ENCODE peak calls at places on chromosomes 12 and 14, in ten cellular contexts. One of them, this sample, is unnamed.

GRCh38 chr12:97414855-97415254 is 47.7 kb upstream of the RMST start:
- DNase-seq in SW480: no peak
- DNase-seq in fibroblast of pulmonary artery: no peak
- DNase-seq in AG09309: no peak
- DNase-seq in ELR: no peak
- DNase-seq in GM13977: no peak
- DNase-seq in kidney tubule cell: no peak
- DNase-seq in PC-3: no peak
- DNase-seq in pons: no peak
- DNase-seq in left kidney: no peak
- DNase-seq in this sample: no peak

GRCh38 chr14:24441904-24442239 is 704 bp downstream of the SDR39U1 start:
- DNase-seq in SW480: no peak
- DNase-seq in fibroblast of pulmonary artery: no peak
- DNase-seq in AG09309: no peak
- DNase-seq in ELR: peak; percentile 68
- DNase-seq in GM13977: no peak
- DNase-seq in kidney tubule cell: no peak
- DNase-seq in PC-3: peak; percentile 46
- DNase-seq in pons: no peak
- DNase-seq in left kidney: no peak
- DNase-seq in this sample: no peak

GRCh38 chr12:132460571-132460970 is 29.4 kb upstream of the FBRSL1 start:
- DNase-seq in SW480: no peak
- DNase-seq in fibroblast of pulmonary artery: peak; percentile 20
- DNase-seq in AG09309: no peak
- DNase-seq in ELR: peak; percentile 23
- DNase-seq in GM13977: no peak
- DNase-seq in kidney tubule cell: no peak
- DNase-seq in PC-3: peak; percentile 19
- DNase-seq in pons: no peak
- DNase-seq in left kidney: no peak
- DNase-seq in this sample: peak; percentile 58

GRCh38 chr12:42759622-42760273 is 170.2 kb upstream of the PRICKLE1 start:
- DNase-seq in SW480: no peak
- DNase-seq in fibroblast of pulmonary artery: peak; percentile 84
- DNase-seq in AG09309: peak; percentile 18
- DNase-seq in ELR: no peak
- DNase-seq in GM13977: no peak
- DNase-seq in kidney tubule cell: peak; percentile 69
- DNase-seq in PC-3: peak; percentile 52
- DNase-seq in pons: no peak
- DNase-seq in left kidney: no peak
- DNase-seq in this sample: no peak

GRCh38 chr12:5391638-5392037 is 40.3 kb upstream of the NTF3 start:
- DNase-seq in SW480: peak; percentile 68
- DNase-seq in fibroblast of pulmonary artery: peak; percentile 2
- DNase-seq in AG09309: peak; percentile 7
- DNase-seq in ELR: no peak
- DNase-seq in GM13977: no peak
- DNase-seq in kidney tubule cell: peak; percentile 20
- DNase-seq in PC-3: no peak
- DNase-seq in pons: no peak
- DNase-seq in left kidney: peak; percentile 13
- DNase-seq in this sample: no peak

GRCh38 chr12:115871714-115872113 is 405.8 kb downstream of the MED13L start:
- DNase-seq in SW480: peak; percentile 50
- DNase-seq in fibroblast of pulmonary artery: peak; percentile 24
- DNase-seq in AG09309: no peak
- DNase-seq in ELR: peak; percentile 61
- DNase-seq in GM13977: peak; percentile 31
- DNase-seq in kidney tubule cell: peak; percentile 33
- DNase-seq in PC-3: peak; percentile 72
- DNase-seq in pons: no peak
- DNase-seq in left kidney: peak; percentile 75
- DNase-seq in this sample: peak; percentile 33

GRCh38 chr12:14275886-14276285 is 89.6 kb upstream of the ATF7IP start:
- DNase-seq in SW480: no peak
- DNase-seq in fibroblast of pulmonary artery: no peak
- DNase-seq in AG09309: no peak
- DNase-seq in ELR: no peak
- DNase-seq in GM13977: no peak
- DNase-seq in kidney tubule cell: no peak
- DNase-seq in PC-3: no peak
- DNase-seq in pons: no peak
- DNase-seq in left kidney: no peak
- DNase-seq in this sample: no peak

GRCh38 chr14:55814873-55815272 is 234.9 kb downstream of the KTN1 start:
- DNase-seq in SW480: no peak
- DNase-seq in fibroblast of pulmonary artery: peak; percentile 35
- DNase-seq in AG09309: no peak
- DNase-seq in ELR: no peak
- DNase-seq in GM13977: no peak
- DNase-seq in kidney tubule cell: no peak
- DNase-seq in PC-3: no peak
- DNase-seq in pons: no peak
- DNase-seq in left kidney: no peak
- DNase-seq in this sample: no peak

GRCh38 chr12:109458086-109458485 is 19.0 kb downstream of the KCTD10 start:
- DNase-seq in SW480: no peak
- DNase-seq in fibroblast of pulmonary artery: peak; percentile 74
- DNase-seq in AG09309: no peak
- DNase-seq in ELR: peak; percentile 58
- DNase-seq in GM13977: no peak
- DNase-seq in kidney tubule cell: peak; percentile 22
- DNase-seq in PC-3: peak; percentile 34
- DNase-seq in pons: peak; percentile 22
- DNase-seq in left kidney: no peak
- DNase-seq in this sample: no peak

GRCh38 chr12:38823743-38824142 is 81.6 kb downstream of the CPNE8 start:
- DNase-seq in SW480: no peak
- DNase-seq in fibroblast of pulmonary artery: peak; percentile 10
- DNase-seq in AG09309: peak; percentile 5
- DNase-seq in ELR: no peak
- DNase-seq in GM13977: no peak
- DNase-seq in kidney tubule cell: peak; percentile 16
- DNase-seq in PC-3: peak; percentile 43
- DNase-seq in pons: no peak
- DNase-seq in left kidney: no peak
- DNase-seq in this sample: no peak

GRCh38 chr12:40312982-40313576 is 88.3 kb downstream of the LRRK2 start:
- DNase-seq in SW480: peak; percentile 6
- DNase-seq in fibroblast of pulmonary artery: peak; percentile 57
- DNase-seq in AG09309: peak; percentile 13
- DNase-seq in ELR: peak; percentile 40
- DNase-seq in GM13977: no peak
- DNase-seq in kidney tubule cell: peak; percentile 26
- DNase-seq in PC-3: peak; percentile 38
- DNase-seq in pons: no peak
- DNase-seq in left kidney: peak; percentile 14
- DNase-seq in this sample: no peak

GRCh38 chr14:93969082-93969828 is 7.1 kb downstream of the ASB2 start:
- DNase-seq in SW480: no peak
- DNase-seq in fibroblast of pulmonary artery: no peak
- DNase-seq in AG09309: no peak
- DNase-seq in ELR: no peak
- DNase-seq in GM13977: no peak
- DNase-seq in kidney tubule cell: no peak
- DNase-seq in PC-3: no peak
- DNase-seq in pons: no peak
- DNase-seq in left kidney: no peak
- DNase-seq in this sample: no peak

GRCh38 chr14:26598081-26598671 is 343 bp upstream of the NOVA1 start:
- DNase-seq in SW480: peak; percentile 59
- DNase-seq in fibroblast of pulmonary artery: peak; percentile 98
- DNase-seq in AG09309: no peak
- DNase-seq in ELR: no peak
- DNase-seq in GM13977: no peak
- DNase-seq in kidney tubule cell: peak; percentile 85
- DNase-seq in PC-3: peak; percentile 77
- DNase-seq in pons: peak; percentile 97
- DNase-seq in left kidney: peak; percentile 99
- DNase-seq in this sample: peak; percentile 95

GRCh38 chr12:121805800-121806555 is 2.2 kb downstream of the SETD1B start:
- DNase-seq in SW480: no peak
- DNase-seq in fibroblast of pulmonary artery: no peak
- DNase-seq in AG09309: no peak
- DNase-seq in ELR: no peak
- DNase-seq in GM13977: no peak
- DNase-seq in kidney tubule cell: peak; percentile 8
- DNase-seq in PC-3: peak; percentile 18
- DNase-seq in pons: no peak
- DNase-seq in left kidney: peak; percentile 46
- DNase-seq in this sample: no peak

GRCh38 chr12:1583421-1584078 is 10.8 kb downstream of the FBXL14 start:
- DNase-seq in SW480: peak; percentile 90
- DNase-seq in fibroblast of pulmonary artery: peak; percentile 94
- DNase-seq in AG09309: no peak
- DNase-seq in ELR: peak; percentile 94
- DNase-seq in GM13977: peak; percentile 71
- DNase-seq in kidney tubule cell: peak; percentile 85
- DNase-seq in PC-3: peak; percentile 83
- DNase-seq in pons: peak; percentile 93
- DNase-seq in left kidney: peak; percentile 91
- DNase-seq in this sample: peak; percentile 70

GRCh38 chr14:90649096-90649495 is 167.1 kb downstream of the TTC7B start:
- DNase-seq in SW480: no peak
- DNase-seq in fibroblast of pulmonary artery: peak; percentile 41
- DNase-seq in AG09309: no peak
- DNase-seq in ELR: no peak
- DNase-seq in GM13977: no peak
- DNase-seq in kidney tubule cell: peak; percentile 63
- DNase-seq in PC-3: no peak
- DNase-seq in pons: no peak
- DNase-seq in left kidney: no peak
- DNase-seq in this sample: no peak

GRCh38 chr14:92615451-92615850 is 101.9 kb downstream of the RIN3 start:
- DNase-seq in SW480: no peak
- DNase-seq in fibroblast of pulmonary artery: no peak
- DNase-seq in AG09309: no peak
- DNase-seq in ELR: no peak
- DNase-seq in GM13977: peak; percentile 38
- DNase-seq in kidney tubule cell: no peak
- DNase-seq in PC-3: peak; percentile 22
- DNase-seq in pons: no peak
- DNase-seq in left kidney: no peak
- DNase-seq in this sample: no peak

GRCh38 chr12:124980098-124980892 is 8.6 kb downstream of the DHX37 start:
- DNase-seq in SW480: no peak
- DNase-seq in fibroblast of pulmonary artery: no peak
- DNase-seq in AG09309: no peak
- DNase-seq in ELR: no peak
- DNase-seq in GM13977: no peak
- DNase-seq in kidney tubule cell: no peak
- DNase-seq in PC-3: no peak
- DNase-seq in pons: no peak
- DNase-seq in left kidney: no peak
- DNase-seq in this sample: no peak

GRCh38 chr14:95675486-95675885 is 10.7 kb upstream of the TCL1B start:
- DNase-seq in SW480: no peak
- DNase-seq in fibroblast of pulmonary artery: no peak
- DNase-seq in AG09309: no peak
- DNase-seq in ELR: no peak
- DNase-seq in GM13977: no peak
- DNase-seq in kidney tubule cell: no peak
- DNase-seq in PC-3: no peak
- DNase-seq in pons: no peak
- DNase-seq in left kidney: no peak
- DNase-seq in this sample: no peak

GRCh38 chr14:54343276-54344121 is 53.3 kb upstream of the CDKN3 start:
- DNase-seq in SW480: peak; percentile 87
- DNase-seq in fibroblast of pulmonary artery: no peak
- DNase-seq in AG09309: no peak
- DNase-seq in ELR: no peak
- DNase-seq in GM13977: no peak
- DNase-seq in kidney tubule cell: no peak
- DNase-seq in PC-3: peak; percentile 78
- DNase-seq in pons: no peak
- DNase-seq in left kidney: peak; percentile 96
- DNase-seq in this sample: no peak

GRCh38 chr12:22709292-22709691 is 84.3 kb downstream of the ETNK1 start:
- DNase-seq in SW480: peak; percentile 72
- DNase-seq in fibroblast of pulmonary artery: peak; percentile 32
- DNase-seq in AG09309: no peak
- DNase-seq in ELR: peak; percentile 44
- DNase-seq in GM13977: peak; percentile 58
- DNase-seq in kidney tubule cell: peak; percentile 46
- DNase-seq in PC-3: peak; percentile 46
- DNase-seq in pons: peak; percentile 49
- DNase-seq in left kidney: peak; percentile 61
- DNase-seq in this sample: no peak

GRCh38 chr14:106308839-106309389 is 782.5 kb downstream of the TMEM121 start:
- DNase-seq in SW480: peak; percentile 21
- DNase-seq in fibroblast of pulmonary artery: no peak
- DNase-seq in AG09309: no peak
- DNase-seq in ELR: peak; percentile 32
- DNase-seq in GM13977: peak; percentile 69
- DNase-seq in kidney tubule cell: peak; percentile 28
- DNase-seq in PC-3: no peak
- DNase-seq in pons: no peak
- DNase-seq in left kidney: no peak
- DNase-seq in this sample: peak; percentile 42

GRCh38 chr12:100864366-100864765 is 69.8 kb downstream of the ANO4 start:
- DNase-seq in SW480: no peak
- DNase-seq in fibroblast of pulmonary artery: no peak
- DNase-seq in AG09309: no peak
- DNase-seq in ELR: no peak
- DNase-seq in GM13977: no peak
- DNase-seq in kidney tubule cell: no peak
- DNase-seq in PC-3: no peak
- DNase-seq in pons: no peak
- DNase-seq in left kidney: no peak
- DNase-seq in this sample: no peak

GRCh38 chr12:10361622-10362021 is 28.2 kb downstream of the KLRK1 start:
- DNase-seq in SW480: no peak
- DNase-seq in fibroblast of pulmonary artery: peak; percentile 72
- DNase-seq in AG09309: no peak
- DNase-seq in ELR: no peak
- DNase-seq in GM13977: no peak
- DNase-seq in kidney tubule cell: no peak
- DNase-seq in PC-3: peak; percentile 66
- DNase-seq in pons: peak; percentile 15
- DNase-seq in left kidney: peak; percentile 69
- DNase-seq in this sample: no peak

GRCh38 chr12:55818140-55818728 is 393 bp downstream of the ORMDL2 start:
- DNase-seq in SW480: no peak
- DNase-seq in fibroblast of pulmonary artery: no peak
- DNase-seq in AG09309: no peak
- DNase-seq in ELR: no peak
- DNase-seq in GM13977: peak; percentile 58
- DNase-seq in kidney tubule cell: peak; percentile 33
- DNase-seq in PC-3: no peak
- DNase-seq in pons: no peak
- DNase-seq in left kidney: peak; percentile 49
- DNase-seq in this sample: no peak

GRCh38 chr12:84701966-84702365 is 210.6 kb downstream of the SLC6A15 start:
- DNase-seq in SW480: no peak
- DNase-seq in fibroblast of pulmonary artery: no peak
- DNase-seq in AG09309: no peak
- DNase-seq in ELR: peak; percentile 7
- DNase-seq in GM13977: no peak
- DNase-seq in kidney tubule cell: no peak
- DNase-seq in PC-3: peak; percentile 56
- DNase-seq in pons: no peak
- DNase-seq in left kidney: peak; percentile 2
- DNase-seq in this sample: no peak

GRCh38 chr14:84254205-84254788 is 1275.6 kb upstream of the FLRT2 start:
- DNase-seq in SW480: no peak
- DNase-seq in fibroblast of pulmonary artery: peak; percentile 73
- DNase-seq in AG09309: no peak
- DNase-seq in ELR: no peak
- DNase-seq in GM13977: no peak
- DNase-seq in kidney tubule cell: no peak
- DNase-seq in PC-3: no peak
- DNase-seq in pons: no peak
- DNase-seq in left kidney: peak; percentile 39
- DNase-seq in this sample: no peak

GRCh38 chr12:130711751-130712150 is 4.3 kb downstream of the RIMBP2 start:
- DNase-seq in SW480: peak; percentile 64
- DNase-seq in fibroblast of pulmonary artery: no peak
- DNase-seq in AG09309: no peak
- DNase-seq in ELR: no peak
- DNase-seq in GM13977: no peak
- DNase-seq in kidney tubule cell: no peak
- DNase-seq in PC-3: no peak
- DNase-seq in pons: no peak
- DNase-seq in left kidney: peak; percentile 64
- DNase-seq in this sample: no peak